ENCODE peak calls at places on chromosomes 16 and 17, in eight cellular contexts. G, B, J, M, E, O, T and I are unnamed samples.
A peak's percentile ranks its signal among the peaks of the same experiment; 100 is the strongest.

GRCh38 chr16:3401719-3402397 is 843 bp downstream of the ZNF174 start:
- DNase-seq in G (peak; percentile 24), B (peak; percentile 34), J (peak; percentile 50), M (peak; percentile 14), E (no peak), O (no peak), T (peak; percentile 18), I (peak; percentile 9)

GRCh38 chr16:67158637-67159600 is 790 bp downstream of the TRADD start:
- DNase-seq in G (peak; percentile 47), B (peak; percentile 75), J (peak; percentile 70), M (no peak), E (peak; percentile 53), O (peak; percentile 35), T (no peak), I (no peak)

GRCh38 chr16:3607161-3607560 is 4.2 kb downstream of the SLX4 start:
- DNase-seq in G (no peak), B (no peak), J (no peak), M (no peak), E (no peak), O (no peak), T (no peak), I (no peak)

GRCh38 chr17:31511176-31511540 is 119.7 kb downstream of the RAB11FIP4 start:
- DNase-seq in G (no peak), B (no peak), J (no peak), M (no peak), E (no peak), O (no peak), T (no peak), I (no peak)

GRCh38 chr17:33080091-33080490 is 88.4 kb downstream of the SPACA3 start:
- DNase-seq in G (no peak), B (no peak), J (no peak), M (no peak), E (no peak), O (no peak), T (no peak), I (no peak)

GRCh38 chr16:16096161-16096857 is 127.0 kb downstream of the ABCC6 start:
- DNase-seq in G (peak; percentile 74), B (no peak), J (peak; percentile 18), M (peak; percentile 38), E (no peak), O (peak; percentile 41), T (peak; percentile 82), I (peak; percentile 75)

GRCh38 chr16:73131153-73131862 is 83.4 kb upstream of the ZFHX3 start:
- DNase-seq in G (no peak), B (no peak), J (no peak), M (no peak), E (no peak), O (no peak), T (no peak), I (no peak)

GRCh38 chr16:88892065-88892464 is 25.6 kb upstream of the PABPN1L start:
- DNase-seq in G (no peak), B (no peak), J (no peak), M (no peak), E (no peak), O (peak; percentile 39), T (no peak), I (no peak)

GRCh38 chr16:2818278-2818876 is 1.3 kb downstream of the PRSS21 start:
- DNase-seq in G (no peak), B (no peak), J (no peak), M (no peak), E (no peak), O (no peak), T (no peak), I (no peak)

GRCh38 chr16:25586826-25587225 is 104.9 kb upstream of the HS3ST4 start:
- DNase-seq in G (no peak), B (no peak), J (no peak), M (no peak), E (no peak), O (no peak), T (no peak), I (no peak)

GRCh38 chr17:67620636-67621035 is 97.1 kb upstream of the NOL11 start:
- DNase-seq in G (no peak), B (no peak), J (no peak), M (no peak), E (no peak), O (no peak), T (no peak), I (no peak)

GRCh38 chr16:11539635-11540034 is 47.1 kb downstream of the LITAF start:
- DNase-seq in G (no peak), B (no peak), J (no peak), M (no peak), E (peak; percentile 25), O (no peak), T (no peak), I (no peak)

GRCh38 chr16:88835818-88836217 is 20.9 kb downstream of the GALNS start:
- DNase-seq in G (no peak), B (no peak), J (no peak), M (no peak), E (no peak), O (no peak), T (no peak), I (no peak)

GRCh38 chr17:62823111-62823895 is 15.2 kb upstream of the MARCHF10 start:
- DNase-seq in G (peak; percentile 32), B (no peak), J (no peak), M (peak; percentile 74), E (peak; percentile 71), O (peak; percentile 82), T (no peak), I (peak; percentile 63)

GRCh38 chr16:70468776-70469525 is 14.6 kb downstream of the FCSK start:
- DNase-seq in G (no peak), B (no peak), J (peak; percentile 36), M (no peak), E (no peak), O (no peak), T (no peak), I (no peak)

GRCh38 chr16:70467608-70468007 is 13.2 kb downstream of the FCSK start:
- DNase-seq in G (no peak), B (no peak), J (no peak), M (no peak), E (no peak), O (no peak), T (no peak), I (no peak)

GRCh38 chr16:70470927-70471341 is 16.5 kb downstream of the FCSK start:
- DNase-seq in G (peak; percentile 39), B (no peak), J (peak; percentile 81), M (no peak), E (no peak), O (peak; percentile 20), T (peak; percentile 10), I (no peak)

GRCh38 chr16:70472786-70473433 is 18.5 kb downstream of the FCSK start:
- DNase-seq in G (no peak), B (no peak), J (no peak), M (no peak), E (no peak), O (no peak), T (no peak), I (no peak)

GRCh38 chr16:70470141-70470926 is 15.9 kb downstream of the FCSK start:
- DNase-seq in G (no peak), B (no peak), J (no peak), M (no peak), E (no peak), O (no peak), T (no peak), I (no peak)
- H3K4me3 ChIP-seq in G (no peak overlapping the region), B (no peak overlapping the region), J (no peak overlapping the region), M (no peak overlapping the region), E (no peak overlapping the region), O (no peak overlapping the region), T (no peak overlapping the region), I (no peak overlapping the region)

GRCh38 chr17:11624968-11625367 is 26.7 kb downstream of the DNAH9 start:
- DNase-seq in G (no peak), B (no peak), J (no peak), M (no peak), E (no peak), O (no peak), T (no peak), I (no peak)

GRCh38 chr17:11625878-11626277 is 27.6 kb downstream of the DNAH9 start:
- DNase-seq in G (no peak), B (no peak), J (no peak), M (no peak), E (no peak), O (no peak), T (no peak), I (no peak)

GRCh38 chr17:11627301-11627700 is 29.0 kb downstream of the DNAH9 start:
- DNase-seq in G (no peak), B (no peak), J (no peak), M (no peak), E (no peak), O (no peak), T (no peak), I (no peak)

GRCh38 chr17:11628831-11629230 is 30.6 kb downstream of the DNAH9 start:
- DNase-seq in G (no peak), B (no peak), J (no peak), M (no peak), E (no peak), O (no peak), T (no peak), I (no peak)

DNA sequence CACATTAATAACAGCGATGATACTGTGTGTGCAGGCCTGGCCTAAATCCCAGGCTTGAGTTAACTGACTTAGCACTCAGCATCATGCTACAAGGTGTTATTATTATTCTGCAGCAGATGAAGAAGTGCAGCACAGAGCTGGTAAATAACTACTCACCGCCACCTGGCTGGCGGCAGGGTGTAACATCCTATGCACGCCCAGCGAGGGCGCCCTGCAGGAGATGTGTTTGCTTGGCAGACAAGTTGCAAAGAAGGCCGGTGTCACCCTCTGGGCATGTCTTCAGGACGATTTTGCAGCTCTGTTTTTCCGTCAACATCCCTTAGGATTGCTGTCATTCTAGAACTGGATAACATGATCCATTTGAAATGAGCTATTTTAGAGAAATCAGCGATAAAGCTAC is 30.1 kb downstream of the DNAH9 start:
- DNase-seq in G (no peak), B (no peak), J (peak; percentile 73), M (no peak), E (no peak), O (no peak), T (no peak), I (no peak)
- TF ChIP-seq CTCF in G (no peak), B (peak; percentile 30), J (peak; percentile 70), M (no peak), E (no peak), O (no peak), T (no peak), I (no peak)

DNA sequence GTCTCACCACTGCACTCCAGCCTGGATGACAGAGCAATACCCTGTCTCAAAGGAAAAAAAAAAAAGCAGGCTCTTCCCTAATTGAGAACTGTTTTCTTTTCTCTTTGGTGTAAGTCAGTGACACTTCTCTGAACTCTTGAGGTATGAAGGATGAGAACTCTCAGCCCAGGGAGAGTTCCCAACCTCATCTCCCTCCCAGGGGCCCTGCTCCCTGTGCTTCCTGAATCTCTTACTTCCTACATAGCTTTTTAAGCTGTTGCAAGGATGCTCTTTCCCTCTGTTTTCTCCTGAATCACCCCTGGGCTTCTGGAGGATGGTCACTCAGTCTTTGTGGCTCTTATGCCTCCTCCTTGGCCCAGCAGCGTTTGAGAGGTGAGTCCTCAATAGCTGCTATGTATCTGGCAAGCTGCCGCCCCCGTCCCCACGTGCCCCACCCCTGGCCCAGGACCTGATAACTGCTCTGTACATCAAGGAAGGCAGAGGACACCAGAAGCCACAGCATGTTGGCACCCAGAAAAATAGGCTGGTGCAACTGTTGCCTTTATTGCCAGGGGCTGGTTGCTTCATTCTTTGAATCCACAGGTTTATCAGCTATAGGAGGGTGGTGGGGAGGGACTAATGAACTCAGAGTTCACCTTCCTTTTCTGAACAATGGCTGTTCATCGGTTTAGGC is 24.0 kb downstream of the IGF2BP1 start:
- DNase-seq in G (no peak), B (no peak), J (no peak), M (no peak), E (no peak), O (peak; percentile 48), T (peak; percentile 29), I (peak; percentile 59)
- H3K4me3 ChIP-seq in G (no peak overlapping the region), B (no peak overlapping the region), J (peak overlapping the region; percentile 20), M (no peak overlapping the region), E (no peak overlapping the region), O (no peak overlapping the region), T (no peak overlapping the region), I (no peak overlapping the region)

GRCh38 chr16:74902161-74902560 is 82.8 kb downstream of the WDR59 start:
- DNase-seq in G (no peak), B (no peak), J (no peak), M (no peak), E (no peak), O (no peak), T (no peak), I (no peak)
- TF ChIP-seq CTCF in G (no peak), B (no peak), J (no peak), M (no peak), E (no peak), O (no peak), T (no peak), I (no peak)